ENCODE peak calls at places on chromosome 4, in five cellular contexts. J is IMR-90, E is mesendoderm, Y is H9, Q is neuronal stem cell. F is an unnamed sample.

GRCh38 chr4:68180858-68181531 is 51.3 kb upstream of the TMPRSS11F start:
- DNase-seq in J (no peak), Y (no peak), Q (no peak), E (no peak), F (no peak)

GRCh38 chr4:156132196-156132595 is 178.5 kb upstream of the CTSO start:
- DNase-seq in J (no peak), Y (no peak), E (no peak), Q (no peak), F (no peak)

GRCh38 chr4:140308366-140309123 is 64.9 kb upstream of the SCOC start:
- DNase-seq in Y (no peak), E (no peak), Q (no peak), J (peak; percentile 98), F (no peak)

GRCh38 chr4:80967346-80967745 is 63.2 kb upstream of the BMP3 start:
- DNase-seq in Q (no peak), Y (no peak), J (no peak), E (peak; percentile 1), F (no peak)

GRCh38 chr4:113835005-113835404 is 73.5 kb upstream of the CAMK2D start:
- DNase-seq in E (peak; percentile 35), Q (no peak), J (peak; percentile 75), Y (no peak), F (no peak)

GRCh38 chr4:6324999-6325790 is 55.5 kb downstream of the WFS1 start:
- DNase-seq in Y (no peak), J (no peak), Q (no peak), E (peak; percentile 56), F (no peak)

GRCh38 chr4:125961626-125962025 is 646.9 kb downstream of the FAT4 start:
- DNase-seq in J (no peak), E (no peak), Y (no peak), Q (no peak), F (no peak)

GRCh38 chr4:605702-606425 is 19.5 kb upstream of the PDE6B start:
- DNase-seq in J (no peak), Y (no peak), E (no peak), Q (no peak), F (no peak)

GRCh38 chr4:82467442-82467841 is 37.1 kb downstream of the ENOPH1 start:
- DNase-seq in E (no peak), J (no peak), Y (no peak), Q (no peak), F (no peak)

GRCh38 chr4:121138014-121138413 is 26.1 kb downstream of the TNIP3 start:
- DNase-seq in Q (no peak), J (no peak), E (no peak), Y (no peak), F (no peak)

GRCh38 chr4:176435891-176436499 is 116.2 kb downstream of the SPCS3 start:
- DNase-seq in Q (no peak), J (peak; percentile 51), Y (no peak), E (no peak), F (no peak)

GRCh38 chr4:94917146-94917545 is 159.4 kb downstream of the BMPR1B start:
- DNase-seq in Y (no peak), E (no peak), Q (no peak), J (no peak), F (no peak)

GRCh38 chr4:41095973-41096372 is 118.4 kb downstream of the APBB2 start:
- DNase-seq in Y (no peak), Q (no peak), J (peak; percentile 87), E (peak; percentile 44), F (no peak)

GRCh38 chr4:15914736-15915135 is 23.8 kb downstream of the FGFBP1 start:
- DNase-seq in E (no peak), J (no peak), Q (no peak), Y (no peak), F (no peak)

GRCh38 chr4:79015406-79015805 is 76.2 kb upstream of the PAQR3 start:
- DNase-seq in Y (no peak), Q (no peak), J (no peak), E (no peak), F (no peak)

GRCh38 chr4:84451546-84451945 is 47.5 kb downstream of the NKX6-1 start:
- DNase-seq in J (no peak), Q (no peak), E (peak; percentile 18), Y (no peak), F (no peak)

GRCh38 chr4:23890369-23891063 is 669 bp upstream of the PPARGC1A start:
- DNase-seq in E (no peak), Q (no peak), J (no peak), Y (no peak), F (no peak)

GRCh38 chr4:2662598-2662997 is 93.5 kb downstream of the TNIP2 start:
- DNase-seq in Q (no peak), E (no peak), Y (no peak), J (peak; percentile 93), F (no peak)

GRCh38 chr4:87192155-87192919 is 28.1 kb downstream of the KLHL8 start:
- DNase-seq in E (no peak), J (no peak), Q (no peak), Y (no peak), F (no peak)

GRCh38 chr4:144645621-144646522 is at the start of gene HHIP:
- DNase-seq in Q (no peak), J (peak; percentile 65), Y (peak; percentile 53), E (peak; percentile 61), F (no peak)

DNA sequence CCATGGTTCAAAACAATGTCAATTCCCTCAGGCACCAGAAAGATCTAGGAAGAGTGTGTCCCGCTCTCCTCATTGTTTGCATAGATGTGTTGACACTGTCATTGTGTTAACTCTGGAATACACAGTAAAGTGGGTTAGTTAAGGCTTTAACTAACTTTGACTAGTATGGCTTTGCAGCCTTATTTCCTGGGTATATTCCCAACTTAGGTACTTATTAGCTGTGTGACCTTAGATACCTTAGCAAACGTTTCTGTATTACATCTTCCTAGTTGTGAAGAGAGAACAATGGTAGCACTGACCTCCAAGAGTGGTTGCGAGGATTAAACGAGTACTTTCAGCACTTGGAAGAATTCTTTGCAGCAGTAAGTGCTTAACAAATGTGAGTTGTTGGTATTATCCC is 97.6 kb upstream of the PGRMC2 start:
- DNase-seq in E (peak; percentile 66), J (no peak), Y (no peak), Q (no peak), F (no peak)
- H3K18ac ChIP-seq in E (peak overlapping the region; percentile 34), J (peak overlapping the region; percentile 98), Y (peak overlapping the region; percentile 15), Q (no peak overlapping the region), F (no peak overlapping the region)

DNA sequence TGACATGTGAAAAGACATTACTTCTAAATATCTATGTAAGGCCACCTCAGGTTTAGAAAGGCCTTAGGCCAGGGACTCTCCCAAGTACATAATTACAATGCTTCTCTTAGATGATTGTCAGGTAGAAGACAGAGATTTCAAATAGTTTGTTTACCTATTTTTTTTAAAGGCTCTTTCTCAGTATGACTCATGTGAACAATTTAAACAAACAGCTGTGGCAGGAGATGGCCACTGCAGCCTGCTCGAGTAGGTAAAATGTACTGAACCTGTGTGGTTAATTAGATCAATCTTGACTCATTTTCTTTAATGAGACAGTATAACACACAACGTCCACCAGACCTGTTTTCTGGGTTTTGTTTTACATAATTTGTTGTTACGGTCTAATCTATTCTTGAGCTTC is 50.2 kb downstream of the LEF1 start:
- DNase-seq in Q (no peak), E (peak; percentile 44), J (no peak), Y (no peak), F (no peak)
- H3K4me1 ChIP-seq in Q (peaks cover 16% of the 10 kb centered on the region), E (peaks cover 13% of the 10 kb centered on the region), J (no peaks in the 10 kb centered on the region), Y (peaks cover 3% of the 10 kb centered on the region), F (peaks cover 4% of the 10 kb centered on the region)

GRCh38 chr4:147830102-147830463 is 98.2 kb downstream of the ARHGAP10 start:
- DNase-seq in Y (no peak), J (no peak), E (no peak), Q (no peak), F (no peak)
- H3K18ac ChIP-seq in Y (no peak overlapping the region), J (peak overlapping the region; percentile 34), E (no peak overlapping the region), Q (no peak overlapping the region), F (peak overlapping the region; percentile 32)

DNA sequence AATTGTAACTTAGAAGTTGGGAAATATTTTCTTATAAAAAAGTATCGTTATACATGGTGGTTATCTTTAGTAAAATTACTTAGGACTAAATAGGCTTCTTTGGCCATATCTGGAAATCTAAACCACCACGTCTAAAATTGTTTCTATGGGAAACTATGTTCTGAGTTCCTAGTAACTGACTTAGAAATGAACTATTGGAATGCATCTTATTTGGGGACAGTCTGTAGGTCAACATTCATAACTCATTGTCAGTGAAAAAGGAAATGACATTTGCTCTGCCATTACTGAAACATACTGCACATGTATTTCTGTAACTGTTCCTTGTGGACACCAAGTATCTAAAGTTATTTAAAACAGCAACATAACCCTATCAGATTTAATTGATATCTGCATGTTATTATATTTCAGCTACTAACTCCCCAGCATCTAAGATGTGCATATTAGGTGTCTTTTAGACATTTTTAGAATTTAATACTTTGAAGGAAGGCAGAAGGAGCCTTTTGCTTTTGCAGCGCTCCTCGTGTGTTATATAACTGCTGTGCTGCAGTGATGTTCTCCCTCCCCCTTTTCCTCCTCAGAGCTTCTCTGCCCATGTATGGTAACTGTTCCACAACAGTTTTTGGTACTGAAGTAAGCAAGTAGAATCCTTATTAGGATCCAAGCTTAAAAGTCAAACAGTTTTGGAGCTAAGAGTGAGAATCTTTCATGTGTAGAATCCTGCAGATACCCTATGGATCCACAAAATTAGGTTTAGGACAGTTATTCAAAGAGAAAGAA is 37.2 kb upstream of the TMEM131L start:
- DNase-seq in J (peak; percentile 18), Y (no peak), E (no peak), Q (no peak), F (no peak)
- H3K4me1 ChIP-seq in J (peaks cover 3% of the 10 kb centered on the region), Y (no peaks in the 10 kb centered on the region), E (no peaks in the 10 kb centered on the region), Q (no peaks in the 10 kb centered on the region), F (no peaks in the 10 kb centered on the region)

GRCh38 chr4:129570326-129570725 is 474.4 kb downstream of the C4orf33 start:
- DNase-seq in Q (no peak), E (no peak), J (no peak), Y (no peak), F (no peak)

GRCh38 chr4:129561886-129562285 is 465.9 kb downstream of the C4orf33 start:
- DNase-seq in Y (no peak), J (no peak), Q (no peak), E (no peak), F (no peak)

GRCh38 chr4:129561280-129561679 is 465.3 kb downstream of the C4orf33 start:
- DNase-seq in Q (no peak), J (no peak), Y (no peak), E (no peak), F (no peak)

DNA sequence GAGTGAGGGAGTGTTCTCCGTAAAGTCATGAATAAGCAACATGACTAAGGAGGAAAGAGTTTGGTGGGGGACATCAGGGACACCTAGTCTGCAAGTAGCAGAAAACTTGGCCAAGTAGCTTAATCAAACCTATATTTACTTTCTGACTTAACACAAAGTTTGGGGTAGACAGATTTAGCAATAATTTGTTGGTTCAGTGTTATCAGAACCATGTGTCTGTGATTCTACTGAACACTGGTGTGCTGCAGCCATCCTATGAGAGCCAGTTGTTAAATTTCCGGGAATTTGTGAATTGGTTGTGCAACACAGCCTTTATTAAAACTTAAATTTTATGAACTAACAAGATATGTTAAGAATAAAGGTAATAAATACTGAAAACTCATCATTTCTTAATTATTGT is 469.3 kb downstream of the C4orf33 start:
- DNase-seq in E (no peak), J (no peak), Q (no peak), Y (no peak), F (no peak)
- H3K18ac ChIP-seq in E (no peak overlapping the region), J (no peak overlapping the region), Q (no peak overlapping the region), Y (no peak overlapping the region), F (no peak overlapping the region)

F was measured in H1.